ENCODE peak calls at places on chromosomes 13 and 19, in nine cellular contexts. C is OCI-LY7, U is GM23338, Z is GM23248, J is neural progenitor cell, V is PC-3, W is SK-N-SH, T is hepatocyte, N is MM.1S. H is an unnamed sample.
A peak's percentile ranks its signal among the peaks of the same experiment; 100 is the strongest.

GRCh38 chr19:33569822-33570221 is 48.2 kb upstream of the PEPD start:
- DNase-seq in C (no peak), U (peak; percentile 10), Z (no peak), J (peak; percentile 34), V (no peak), W (no peak), T (no peak), N (no peak), H (no peak)

GRCh38 chr13:27309967-27310598 is 39.5 kb downstream of the RASL11A start:
- DNase-seq in C (no peak), U (no peak), Z (peak; percentile 47), J (no peak), V (peak; percentile 75), W (no peak), T (no peak), N (no peak), H (peak; percentile 56)

GRCh38 chr13:19179916-19180315 is 1.7 kb downstream of the TUBA3C start:
- DNase-seq in C (no peak), U (no peak), Z (no peak), J (no peak), V (no peak), W (no peak), T (no peak), N (no peak), H (no peak)

GRCh38 chr13:42258747-42259146 is 13.2 kb upstream of the AKAP11 start:
- DNase-seq in C (no peak), U (peak; percentile 68), Z (no peak), J (no peak), V (no peak), W (no peak), T (no peak), N (no peak), H (no peak)

GRCh38 chr13:100209857-100210580 is 121.1 kb downstream of the PCCA start:
- DNase-seq in C (no peak), U (no peak), Z (peak; percentile 88), J (no peak), V (peak; percentile 67), W (no peak), T (no peak), N (no peak), H (peak; percentile 23)

GRCh38 chr19:19106061-19106551 is 32.2 kb downstream of the TMEM161A start:
- DNase-seq in C (no peak), U (peak; percentile 73), Z (no peak), J (peak; percentile 69), V (no peak), W (no peak), T (peak; percentile 52), N (no peak), H (no peak)

GRCh38 chr13:84649853-84650252 is 767.6 kb upstream of the SLITRK1 start:
- DNase-seq in C (no peak), U (no peak), Z (peak; percentile 52), J (no peak), V (peak; percentile 59), W (no peak), T (no peak), N (no peak), H (no peak)

GRCh38 chr19:44850641-44851109 is 4.6 kb downstream of the NECTIN2 start:
- DNase-seq in C (no peak), U (no peak), Z (no peak), J (no peak), V (no peak), W (no peak), T (no peak), N (no peak), H (no peak)

GRCh38 chr13:113343692-113343968 is 20.3 kb downstream of the GRTP1 start:
- DNase-seq in C (no peak), U (no peak), Z (no peak), J (no peak), V (no peak), W (no peak), T (no peak), N (no peak), H (no peak)

GRCh38 chr13:106917024-106917491 is 349.1 kb upstream of the ARGLU1 start:
- DNase-seq in C (no peak), U (peak; percentile 46), Z (no peak), J (peak; percentile 42), V (no peak), W (no peak), T (no peak), N (no peak), H (no peak)

GRCh38 chr19:3576696-3577443 is 4.1 kb downstream of the HMG20B start:
- DNase-seq in C (no peak), U (peak; percentile 88), Z (peak; percentile 90), J (peak; percentile 94), V (no peak), W (peak; percentile 78), T (peak; percentile 88), N (no peak), H (no peak)

GRCh38 chr13:71417205-71417604 is 449.8 kb downstream of the DACH1 start:
- DNase-seq in C (no peak), U (no peak), Z (no peak), J (no peak), V (peak; percentile 20), W (no peak), T (no peak), N (no peak), H (no peak)

GRCh38 chr13:49300716-49301589 is 53.2 kb downstream of the CDADC1 start:
- DNase-seq in C (peak; percentile 90), U (peak; percentile 87), Z (peak; percentile 84), J (peak; percentile 73), V (peak; percentile 63), W (peak; percentile 76), T (peak; percentile 74), N (peak; percentile 66), H (peak; percentile 42)

GRCh38 chr13:41897126-41897525 is 63.8 kb downstream of the VWA8 start:
- DNase-seq in C (no peak), U (no peak), Z (no peak), J (no peak), V (no peak), W (no peak), T (no peak), N (no peak), H (no peak)

GRCh38 chr13:82758056-82758455 is 1124.2 kb downstream of the SLITRK1 start:
- DNase-seq in C (no peak), U (peak; percentile 83), Z (peak; percentile 41), J (peak; percentile 41), V (peak; percentile 48), W (peak; percentile 37), T (peak; percentile 26), N (no peak), H (peak; percentile 7)

GRCh38 chr19:13275016-13275722 is 125.0 kb downstream of the IER2 start:
- DNase-seq in C (no peak), U (no peak), Z (no peak), J (no peak), V (no peak), W (no peak), T (no peak), N (peak; percentile 45), H (no peak)

GRCh38 chr19:44891016-44891882 is at the start of gene TOMM40:
- DNase-seq in C (peak; percentile 33), U (peak; percentile 81), Z (peak; percentile 100), J (peak; percentile 100), V (no peak), W (peak; percentile 97), T (peak; percentile 100), N (no peak), H (no peak)

GRCh38 chr13:32901994-32902780 is 114.0 kb upstream of the KL start:
- DNase-seq in C (no peak), U (no peak), Z (peak; percentile 76), J (no peak), V (no peak), W (no peak), T (no peak), N (no peak), H (no peak)

GRCh38 chr19:5580116-5580515 is 12.4 kb upstream of the TINCR start:
- DNase-seq in C (no peak), U (no peak), Z (no peak), J (no peak), V (no peak), W (no peak), T (no peak), N (no peak), H (no peak)
- TF ChIP-seq EZH2phosphoT487 in C (no peak), U (no peak), Z (no peak), J (no peak), V (no peak), W (no peak), T (no peak), N (no peak), H (no peak)

GRCh38 chr13:105599477-105600037 is 935.9 kb downstream of the EFNB2 start:
- DNase-seq in C (no peak), U (no peak), Z (no peak), J (no peak), V (no peak), W (no peak), T (no peak), N (no peak), H (no peak)
- TF ChIP-seq EZH2phosphoT487 in C (no peak), U (no peak), Z (no peak), J (no peak), V (no peak), W (no peak), T (no peak), N (no peak), H (no peak)

DNA sequence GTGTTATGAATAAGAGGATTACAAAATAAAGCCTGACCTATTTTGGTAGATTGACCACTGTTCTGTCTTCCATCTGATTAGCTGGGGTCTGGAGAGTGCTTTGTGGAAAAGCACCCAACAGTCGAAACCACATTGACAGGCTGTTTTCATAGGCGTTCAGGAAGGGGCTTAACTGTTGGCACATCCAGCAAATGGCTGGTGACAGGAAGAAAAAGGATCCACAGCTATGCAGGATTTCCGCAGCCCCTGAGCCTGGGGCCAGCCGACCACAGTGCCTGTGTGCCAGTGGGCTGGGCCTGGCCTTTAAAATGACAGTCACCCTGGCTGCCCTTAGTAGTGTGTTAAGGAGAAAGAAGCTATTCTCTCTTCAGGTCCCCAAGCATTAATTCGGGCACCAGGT is 113.3 kb downstream of the SIPA1L3 start:
- DNase-seq in C (no peak), U (no peak), Z (no peak), J (no peak), V (no peak), W (no peak), T (no peak), N (no peak), H (no peak)
- TF ChIP-seq EZH2phosphoT487 in C (no peak), U (no peak), Z (no peak), J (no peak), V (no peak), W (no peak), T (no peak), N (no peak), H (no peak)

GRCh38 chr19:42311612-42312160 is 1.4 kb upstream of the TMEM145 start:
- DNase-seq in C (no peak), U (peak; percentile 66), Z (peak; percentile 20), J (peak; percentile 45), V (no peak), W (peak; percentile 63), T (no peak), N (no peak), H (no peak)

GRCh38 chr19:42313840-42314755 is 989 bp downstream of the TMEM145 start:
- DNase-seq in C (no peak), U (no peak), Z (no peak), J (no peak), V (no peak), W (peak; percentile 34), T (no peak), N (no peak), H (no peak)

GRCh38 chr19:42315024-42315423 is 1.9 kb downstream of the TMEM145 start:
- DNase-seq in C (no peak), U (no peak), Z (no peak), J (no peak), V (no peak), W (no peak), T (no peak), N (no peak), H (no peak)

GRCh38 chr19:42312370-42312769 is 739 bp upstream of the TMEM145 start:
- DNase-seq in C (no peak), U (no peak), Z (no peak), J (no peak), V (no peak), W (no peak), T (no peak), N (no peak), H (no peak)

GRCh38 chr19:42313096-42313839 is at the start of gene TMEM145:
- DNase-seq in C (peak; percentile 53), U (peak; percentile 84), Z (peak; percentile 77), J (peak; percentile 84), V (no peak), W (peak; percentile 97), T (peak; percentile 80), N (peak; percentile 27), H (no peak)
- TF ChIP-seq EZH2phosphoT487 in C (no peak), U (no peak), Z (no peak), J (no peak), V (no peak), W (no peak), T (no peak), N (no peak), H (no peak)

H was measured in HCT116.